ENCODE peak calls at places on chromosomes 3 and 15, in seven cellular contexts. P is H1, J is thyroid gland, Q is lower leg skin, T is uterus, S is adrenal gland, A is heart left ventricle. C is an unnamed sample.

GRCh38 chr3:154100556-154100955 is 20.6 kb upstream of the ARHGEF26 start:
- DNase-seq in T (no peak), J (no peak), Q (no peak), S (no peak), A (no peak), P (no peak), C (no peak)

GRCh38 chr3:52248816-52249547 is 3.4 kb downstream of the PPM1M start:
- DNase-seq in S (no peak), P (no peak), T (peak; percentile 55), Q (peak; percentile 87), A (peak; percentile 30), J (peak; percentile 95), C (no peak)

GRCh38 chr15:66145242-66146182 is 108.0 kb downstream of the MEGF11 start:
- DNase-seq in J (no peak), S (no peak), Q (no peak), T (no peak), A (no peak), P (no peak), C (no peak)

GRCh38 chr3:187025656-187026320 is 95.5 kb downstream of the ST6GAL1 start:
- DNase-seq in A (no peak), S (no peak), Q (no peak), J (no peak), T (no peak), P (no peak), C (no peak)

GRCh38 chr15:77599899-77600298 is 32.8 kb downstream of the LINGO1 start:
- DNase-seq in T (no peak), P (no peak), Q (no peak), J (no peak), A (peak; percentile 42), S (no peak), C (no peak)

GRCh38 chr3:57818772-57819171 is 62.7 kb downstream of the SLMAP start:
- DNase-seq in Q (no peak), J (no peak), A (no peak), P (no peak), S (no peak), T (no peak), C (no peak)

GRCh38 chr3:113223831-113224240 is 12.5 kb downstream of the BOC start:
- DNase-seq in J (no peak), Q (peak; percentile 78), A (no peak), P (no peak), T (no peak), S (no peak), C (no peak)

GRCh38 chr3:20669184-20669583 is 483.2 kb upstream of the SGO1 start:
- DNase-seq in P (no peak), T (no peak), Q (no peak), A (peak; percentile 72), S (peak; percentile 92), J (peak; percentile 1), C (no peak)

GRCh38 chr3:192303235-192303634 is 424.1 kb downstream of the FGF12 start:
- DNase-seq in Q (no peak), T (no peak), J (no peak), S (peak; percentile 14), P (no peak), A (no peak), C (no peak)

GRCh38 chr3:184604039-184604955 is 42.7 kb downstream of the EPHB3 start:
- DNase-seq in A (no peak), J (no peak), P (peak; percentile 47), T (no peak), Q (no peak), S (peak; percentile 36), C (no peak)

GRCh38 chr3:87413821-87414220 is 137.4 kb upstream of the POU1F1 start:
- DNase-seq in J (no peak), S (no peak), T (no peak), Q (no peak), P (no peak), A (no peak), C (no peak)

GRCh38 chr3:87410110-87410509 is 133.7 kb upstream of the POU1F1 start:
- DNase-seq in Q (no peak), J (no peak), P (no peak), A (no peak), S (no peak), T (no peak), C (no peak)
- TF ChIP-seq POLR2A in Q (no peak), J (no peak), P (no peak), A (no peak), S (no peak), T (no peak), C (no peak)

GRCh38 chr3:59049671-59050331 is at the start of gene CFAP20DC:
- DNase-seq in J (peak; percentile 88), P (peak; percentile 85), S (peak; percentile 92), Q (peak; percentile 97), A (peak; percentile 87), T (peak; percentile 78), C (peak; percentile 73)
- TF ChIP-seq POLR2A in J (peak; percentile 48), P (peak; percentile 73), S (peak; percentile 65), Q (no peak), A (peak; percentile 67), T (peak; percentile 61), C (peak; percentile 28)

GRCh38 chr3:47583320-47584075 is 4.8 kb upstream of the CSPG5 start:
- DNase-seq in T (no peak), Q (peak; percentile 4), S (no peak), J (no peak), A (no peak), P (no peak), C (no peak)
- TF ChIP-seq POLR2A in T (no peak), Q (no peak), S (no peak), J (no peak), A (no peak), P (peak; percentile 47), C (no peak)

GRCh38 chr15:67193223-67194009 is 61.0 kb downstream of the AAGAB start:
- DNase-seq in S (no peak), A (no peak), T (peak; percentile 80), P (no peak), Q (no peak), J (no peak), C (no peak)
- TF ChIP-seq POLR2A in S (no peak), A (peak; percentile 15), T (no peak), P (no peak), Q (no peak), J (no peak), C (no peak)

DNA sequence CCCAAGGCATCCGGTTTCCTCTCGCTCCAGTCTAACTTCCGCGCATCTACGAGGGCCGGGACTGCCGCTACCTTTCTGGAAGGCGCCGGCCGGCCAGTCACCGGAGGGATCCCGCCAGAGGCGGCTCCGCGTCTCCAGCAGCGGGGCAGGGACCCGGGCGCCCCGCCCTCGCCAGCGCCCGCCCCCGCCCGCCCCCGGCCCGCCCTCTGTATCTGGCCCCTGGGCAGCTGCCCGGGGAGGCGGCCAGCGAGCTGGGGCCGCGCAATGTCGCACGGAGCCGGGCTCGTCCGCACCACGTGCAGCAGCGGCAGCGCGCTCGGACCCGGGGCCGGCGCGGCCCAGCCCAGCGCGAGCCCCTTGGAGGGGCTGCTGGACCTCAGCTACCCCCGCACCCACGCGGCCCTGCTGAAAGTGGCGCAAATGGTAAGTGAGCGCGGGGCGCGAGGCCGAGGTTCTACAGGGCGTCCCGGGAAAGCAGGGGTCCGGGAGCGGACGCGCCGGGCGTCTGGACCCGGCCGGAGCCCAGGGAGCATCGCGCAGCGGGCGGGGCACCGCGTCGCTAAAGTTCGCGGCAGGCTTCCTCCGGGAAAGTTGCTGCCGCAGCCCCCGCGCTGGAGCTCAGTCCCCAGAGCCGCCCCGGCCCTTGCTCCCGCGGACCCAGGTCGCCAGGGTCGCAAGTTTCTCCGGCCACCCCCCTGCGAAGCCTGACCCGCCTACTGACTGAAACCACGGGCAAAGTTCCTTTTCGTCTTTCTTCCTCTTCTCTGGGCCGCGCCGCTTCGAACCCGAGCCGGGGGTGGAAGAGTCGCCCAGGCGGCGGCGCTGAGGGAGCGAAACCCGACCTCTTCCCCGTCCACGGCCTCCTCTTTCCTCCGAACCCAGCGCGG is at the start of gene CMTM7:
- DNase-seq in T (peak; percentile 62), Q (peak; percentile 93), S (peak; percentile 80), P (no peak), A (peak; percentile 75), J (peak; percentile 86), C (peak; percentile 43)
- TF ChIP-seq POLR2A in T (peak; percentile 63), Q (no peak), S (peak; percentile 27), P (no peak), A (peak; percentile 67), J (peak; percentile 90), C (peak; percentile 64)

GRCh38 chr3:15665510-15666150 is 64.1 kb downstream of the BTD start:
- DNase-seq in Q (no peak), J (no peak), S (no peak), P (no peak), A (no peak), T (no peak), C (no peak)

GRCh38 chr3:15660055-15660940 is 58.8 kb downstream of the BTD start:
- DNase-seq in P (no peak), J (no peak), Q (no peak), T (no peak), S (no peak), A (no peak), C (no peak)

GRCh38 chr3:15667484-15667883 is 65.9 kb downstream of the BTD start:
- DNase-seq in T (no peak), P (no peak), A (no peak), S (no peak), J (no peak), Q (no peak), C (no peak)

GRCh38 chr3:15666277-15666676 is 64.7 kb downstream of the BTD start:
- DNase-seq in P (no peak), S (no peak), A (no peak), J (no peak), Q (no peak), T (no peak), C (no peak)
- TF ChIP-seq POLR2A in P (no peak), S (no peak), A (no peak), J (no peak), Q (no peak), T (no peak), C (no peak)

C was measured in tibial nerve.